ENCODE peak calls at places on chromosome 2, in six cellular contexts. D is retina, J is T-cell, M is fibroblast of mammary gland, F is midbrain, C is mucosa of gallbladder. K is an unnamed sample.

GRCh38 chr2:601806-602455 is 75.3 kb downstream of the TMEM18 start:
- DNase-seq in D (no peak), J (no peak), M (no peak), F (no peak), C (no peak), K (no peak)

GRCh38 chr2:85326946-85327756 is 638 bp downstream of the TGOLN2 start:
- DNase-seq in D (peak; percentile 64), J (peak; percentile 73), M (peak; percentile 47), F (no peak), C (peak; percentile 45), K (no peak)

GRCh38 chr2:171688129-171688465 is 828 bp downstream of the DYNC1I2 start:
- DNase-seq in D (no peak), J (peak; percentile 1), M (peak; percentile 35), F (peak; percentile 61), C (no peak), K (no peak)

GRCh38 chr2:99442837-99443236 is 47.0 kb downstream of the REV1 start:
- DNase-seq in D (no peak), J (no peak), M (peak; percentile 58), F (no peak), C (no peak), K (no peak)

GRCh38 chr2:52347292-52347691 is 1315.4 kb upstream of the NRXN1 start:
- DNase-seq in D (no peak), J (no peak), M (no peak), F (no peak), C (no peak), K (no peak)

GRCh38 chr2:145846986-145847385 is 1327.1 kb upstream of the ZEB2 start:
- DNase-seq in D (no peak), J (no peak), M (peak; percentile 22), F (no peak), C (no peak), K (no peak)

GRCh38 chr2:202171246-202171833 is 67.1 kb downstream of the SUMO1 start:
- DNase-seq in D (peak; percentile 84), J (no peak), M (no peak), F (no peak), C (no peak), K (no peak)

GRCh38 chr2:63029058-63029457 is 21.6 kb upstream of the OTX1 start:
- DNase-seq in D (no peak), J (no peak), M (peak; percentile 61), F (no peak), C (no peak), K (peak; percentile 65)

GRCh38 chr2:26720322-26721166 is 28.0 kb downstream of the KCNK3 start:
- DNase-seq in D (peak; percentile 36), J (no peak), M (peak; percentile 78), F (peak; percentile 45), C (peak; percentile 81), K (no peak)

GRCh38 chr2:143960177-143960576 is 559.7 kb downstream of the ZEB2 start:
- DNase-seq in D (no peak), J (no peak), M (peak; percentile 80), F (no peak), C (no peak), K (no peak)

GRCh38 chr2:6506311-6507258 is 359.1 kb downstream of the CMPK2 start:
- DNase-seq in D (no peak), J (no peak), M (peak; percentile 1), F (no peak), C (no peak), K (no peak)

GRCh38 chr2:236715511-236715961 is 145.9 kb downstream of the ACKR3 start:
- DNase-seq in D (peak; percentile 70), J (no peak), M (no peak), F (peak; percentile 16), C (peak; percentile 25), K (no peak)

GRCh38 chr2:13193900-13194299 is 477.2 kb downstream of the TRIB2 start:
- DNase-seq in D (peak; percentile 42), J (no peak), M (peak; percentile 39), F (peak; percentile 15), C (no peak), K (no peak)

GRCh38 chr2:207113403-207113802 is 52.3 kb downstream of the KLF7 start:
- DNase-seq in D (peak; percentile 66), J (no peak), M (no peak), F (peak; percentile 81), C (no peak), K (no peak)

K was measured in pulmonary artery endothelial cell.